ENCODE peak calls at places on chromosomes 7 and 10, in eight cellular contexts. One of them, this sample, is unnamed.

GRCh38 chr7:29878081-29878688 is 71.9 kb downstream of the WIPF3 start:
- DNase-seq in activated B cell treated with CpG ODN at 0.5 μM for 24 hours: no peak
- DNase-seq in cardiac muscle cell: peak
- DNase-seq in activated CD8-positive, alpha-beta T cell treated with anti-CD3 and anti-CD28 coated beads for 36 hours: peak
- DNase-seq in RWPE2: no peak
- DNase-seq in neural progenitor cell: no peak
- DNase-seq in heart right ventricle: no peak
- DNase-seq in spleen: no peak
- DNase-seq in this sample: no peak

GRCh38 chr10:30736685-30737232 is 107.2 kb upstream of the LYZL2 start:
- DNase-seq in activated B cell treated with CpG ODN at 0.5 μM for 24 hours: no peak
- DNase-seq in cardiac muscle cell: no peak
- DNase-seq in activated CD8-positive, alpha-beta T cell treated with anti-CD3 and anti-CD28 coated beads for 36 hours: peak
- DNase-seq in RWPE2: no peak
- DNase-seq in neural progenitor cell: no peak
- DNase-seq in heart right ventricle: no peak
- DNase-seq in spleen: no peak
- DNase-seq in this sample: no peak

GRCh38 chr10:91551856-91552255 is 81.0 kb downstream of the PPP1R3C start:
- DNase-seq in activated B cell treated with CpG ODN at 0.5 μM for 24 hours: no peak
- DNase-seq in cardiac muscle cell: peak
- DNase-seq in activated CD8-positive, alpha-beta T cell treated with anti-CD3 and anti-CD28 coated beads for 36 hours: peak
- DNase-seq in RWPE2: no peak
- DNase-seq in neural progenitor cell: peak
- DNase-seq in heart right ventricle: peak
- DNase-seq in spleen: no peak
- DNase-seq in this sample: no peak

GRCh38 chr10:34539533-34540315 is 275.4 kb downstream of the PARD3 start:
- DNase-seq in activated B cell treated with CpG ODN at 0.5 μM for 24 hours: no peak
- DNase-seq in cardiac muscle cell: no peak
- DNase-seq in activated CD8-positive, alpha-beta T cell treated with anti-CD3 and anti-CD28 coated beads for 36 hours: no peak
- DNase-seq in RWPE2: no peak
- DNase-seq in neural progenitor cell: no peak
- DNase-seq in heart right ventricle: peak
- DNase-seq in spleen: no peak
- DNase-seq in this sample: no peak

GRCh38 chr10:125514206-125515162 is 168.5 kb downstream of the TEX36 start:
- DNase-seq in activated B cell treated with CpG ODN at 0.5 μM for 24 hours: no peak
- DNase-seq in cardiac muscle cell: no peak
- DNase-seq in activated CD8-positive, alpha-beta T cell treated with anti-CD3 and anti-CD28 coated beads for 36 hours: no peak
- DNase-seq in RWPE2: no peak
- DNase-seq in neural progenitor cell: no peak
- DNase-seq in heart right ventricle: no peak
- DNase-seq in spleen: no peak
- DNase-seq in this sample: no peak

GRCh38 chr7:46603780-46604725 is 683.0 kb upstream of the IGFBP3 start:
- DNase-seq in activated B cell treated with CpG ODN at 0.5 μM for 24 hours: no peak
- DNase-seq in cardiac muscle cell: peak
- DNase-seq in activated CD8-positive, alpha-beta T cell treated with anti-CD3 and anti-CD28 coated beads for 36 hours: no peak
- DNase-seq in RWPE2: no peak
- DNase-seq in neural progenitor cell: no peak
- DNase-seq in heart right ventricle: peak
- DNase-seq in spleen: peak
- DNase-seq in this sample: no peak

GRCh38 chr7:4245866-4246470 is 436.1 kb upstream of the FOXK1 start:
- DNase-seq in activated B cell treated with CpG ODN at 0.5 μM for 24 hours: no peak
- DNase-seq in cardiac muscle cell: no peak
- DNase-seq in activated CD8-positive, alpha-beta T cell treated with anti-CD3 and anti-CD28 coated beads for 36 hours: no peak
- DNase-seq in RWPE2: no peak
- DNase-seq in neural progenitor cell: peak
- DNase-seq in heart right ventricle: no peak
- DNase-seq in spleen: peak
- DNase-seq in this sample: no peak

GRCh38 chr7:107966701-107967100 is 36.3 kb downstream of the LAMB1 start:
- DNase-seq in activated B cell treated with CpG ODN at 0.5 μM for 24 hours: no peak
- DNase-seq in cardiac muscle cell: peak
- DNase-seq in activated CD8-positive, alpha-beta T cell treated with anti-CD3 and anti-CD28 coated beads for 36 hours: no peak
- DNase-seq in RWPE2: no peak
- DNase-seq in neural progenitor cell: peak
- DNase-seq in heart right ventricle: peak
- DNase-seq in spleen: no peak
- DNase-seq in this sample: no peak

GRCh38 chr10:102393411-102394078 is 2.0 kb upstream of the NFKB2 start:
- DNase-seq in activated B cell treated with CpG ODN at 0.5 μM for 24 hours: no peak
- DNase-seq in cardiac muscle cell: no peak
- DNase-seq in activated CD8-positive, alpha-beta T cell treated with anti-CD3 and anti-CD28 coated beads for 36 hours: peak
- DNase-seq in RWPE2: no peak
- DNase-seq in neural progenitor cell: peak
- DNase-seq in heart right ventricle: no peak
- DNase-seq in spleen: peak
- DNase-seq in this sample: no peak

GRCh38 chr10:117175215-117175900 is 21.9 kb upstream of the KCNK18 start:
- DNase-seq in activated B cell treated with CpG ODN at 0.5 μM for 24 hours: peak
- DNase-seq in cardiac muscle cell: peak
- DNase-seq in activated CD8-positive, alpha-beta T cell treated with anti-CD3 and anti-CD28 coated beads for 36 hours: peak
- DNase-seq in RWPE2: peak
- DNase-seq in neural progenitor cell: no peak
- DNase-seq in heart right ventricle: no peak
- DNase-seq in spleen: peak
- DNase-seq in this sample: no peak

GRCh38 chr7:77697535-77697831 is 1.2 kb downstream of the RSBN1L start:
- DNase-seq in activated B cell treated with CpG ODN at 0.5 μM for 24 hours: no peak
- DNase-seq in cardiac muscle cell: no peak
- DNase-seq in activated CD8-positive, alpha-beta T cell treated with anti-CD3 and anti-CD28 coated beads for 36 hours: no peak
- DNase-seq in RWPE2: no peak
- DNase-seq in neural progenitor cell: no peak
- DNase-seq in heart right ventricle: peak
- DNase-seq in spleen: peak
- DNase-seq in this sample: no peak

GRCh38 chr10:126842836-126843235 is 62.4 kb upstream of the DOCK1 start:
- DNase-seq in activated B cell treated with CpG ODN at 0.5 μM for 24 hours: no peak
- DNase-seq in cardiac muscle cell: no peak
- DNase-seq in activated CD8-positive, alpha-beta T cell treated with anti-CD3 and anti-CD28 coated beads for 36 hours: no peak
- DNase-seq in RWPE2: no peak
- DNase-seq in neural progenitor cell: no peak
- DNase-seq in heart right ventricle: no peak
- DNase-seq in spleen: no peak
- DNase-seq in this sample: no peak

GRCh38 chr7:17741426-17741825 is 198.9 kb downstream of the SNX13 start:
- DNase-seq in activated B cell treated with CpG ODN at 0.5 μM for 24 hours: no peak
- DNase-seq in cardiac muscle cell: no peak
- DNase-seq in activated CD8-positive, alpha-beta T cell treated with anti-CD3 and anti-CD28 coated beads for 36 hours: no peak
- DNase-seq in RWPE2: no peak
- DNase-seq in neural progenitor cell: no peak
- DNase-seq in heart right ventricle: no peak
- DNase-seq in spleen: no peak
- DNase-seq in this sample: no peak

GRCh38 chr10:99560277-99561126 is 27.8 kb downstream of the NKX2-3 start:
- DNase-seq in activated B cell treated with CpG ODN at 0.5 μM for 24 hours: no peak
- DNase-seq in cardiac muscle cell: peak
- DNase-seq in activated CD8-positive, alpha-beta T cell treated with anti-CD3 and anti-CD28 coated beads for 36 hours: peak
- DNase-seq in RWPE2: no peak
- DNase-seq in neural progenitor cell: peak
- DNase-seq in heart right ventricle: peak
- DNase-seq in spleen: peak
- DNase-seq in this sample: no peak

GRCh38 chr10:85915245-85915846 is 451.2 kb downstream of the GRID1 start:
- DNase-seq in activated B cell treated with CpG ODN at 0.5 μM for 24 hours: no peak
- DNase-seq in cardiac muscle cell: no peak
- DNase-seq in activated CD8-positive, alpha-beta T cell treated with anti-CD3 and anti-CD28 coated beads for 36 hours: no peak
- DNase-seq in RWPE2: no peak
- DNase-seq in neural progenitor cell: no peak
- DNase-seq in heart right ventricle: no peak
- DNase-seq in spleen: no peak
- DNase-seq in this sample: no peak

GRCh38 chr7:30430300-30430699 is 48.3 kb downstream of the NOD1 start:
- DNase-seq in activated B cell treated with CpG ODN at 0.5 μM for 24 hours: no peak
- DNase-seq in cardiac muscle cell: peak
- DNase-seq in activated CD8-positive, alpha-beta T cell treated with anti-CD3 and anti-CD28 coated beads for 36 hours: no peak
- DNase-seq in RWPE2: no peak
- DNase-seq in neural progenitor cell: no peak
- DNase-seq in heart right ventricle: no peak
- DNase-seq in spleen: no peak
- DNase-seq in this sample: peak

GRCh38 chr10:27893320-27894014 is 105.4 kb downstream of the ODAD2 start:
- DNase-seq in activated B cell treated with CpG ODN at 0.5 μM for 24 hours: no peak
- DNase-seq in cardiac muscle cell: no peak
- DNase-seq in activated CD8-positive, alpha-beta T cell treated with anti-CD3 and anti-CD28 coated beads for 36 hours: no peak
- DNase-seq in RWPE2: no peak
- DNase-seq in neural progenitor cell: no peak
- DNase-seq in heart right ventricle: no peak
- DNase-seq in spleen: no peak
- DNase-seq in this sample: no peak

DNA sequence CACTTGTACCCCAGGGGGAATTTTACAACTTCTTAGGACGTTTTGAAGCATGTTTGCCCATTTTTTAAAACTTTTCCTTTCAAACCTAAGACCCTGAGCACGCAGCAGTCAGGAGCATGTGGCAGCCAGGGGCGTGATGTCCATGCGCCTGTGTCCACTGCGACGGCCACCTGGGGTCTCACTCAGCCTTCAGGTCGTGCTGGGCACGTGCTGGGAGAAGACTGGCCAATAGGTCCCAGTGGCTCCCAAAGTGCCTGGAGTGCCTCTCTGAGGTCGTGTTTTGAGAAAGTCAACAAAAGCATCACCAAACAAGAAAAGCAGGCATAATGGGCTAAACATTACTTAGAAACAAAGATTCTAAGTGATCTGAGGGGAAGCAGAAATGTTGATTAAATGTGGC is 14.8 kb downstream of the LRRC27 start:
- DNase-seq in activated B cell treated with CpG ODN at 0.5 μM for 24 hours: no peak
- DNase-seq in cardiac muscle cell: no peak
- DNase-seq in activated CD8-positive, alpha-beta T cell treated with anti-CD3 and anti-CD28 coated beads for 36 hours: no peak
- DNase-seq in RWPE2: no peak
- DNase-seq in neural progenitor cell: no peak
- DNase-seq in heart right ventricle: no peak
- DNase-seq in spleen: peak
- DNase-seq in this sample: no peak
- TF ChIP-seq CTCF in activated B cell treated with CpG ODN at 0.5 μM for 24 hours: no peak
- TF ChIP-seq CTCF in cardiac muscle cell: no peak
- TF ChIP-seq CTCF in activated CD8-positive, alpha-beta T cell treated with anti-CD3 and anti-CD28 coated beads for 36 hours: no peak
- TF ChIP-seq CTCF in RWPE2: no peak
- TF ChIP-seq CTCF in neural progenitor cell: no peak
- TF ChIP-seq CTCF in heart right ventricle: no peak
- TF ChIP-seq CTCF in spleen: no peak
- TF ChIP-seq CTCF in this sample: no peak

GRCh38 chr10:58896229-58896628 is 280.2 kb upstream of the PHYHIPL start:
- DNase-seq in activated B cell treated with CpG ODN at 0.5 μM for 24 hours: no peak
- DNase-seq in cardiac muscle cell: no peak
- DNase-seq in activated CD8-positive, alpha-beta T cell treated with anti-CD3 and anti-CD28 coated beads for 36 hours: no peak
- DNase-seq in RWPE2: no peak
- DNase-seq in neural progenitor cell: no peak
- DNase-seq in heart right ventricle: no peak
- DNase-seq in spleen: no peak
- DNase-seq in this sample: no peak

GRCh38 chr10:58897708-58898107 is 278.7 kb upstream of the PHYHIPL start:
- DNase-seq in activated B cell treated with CpG ODN at 0.5 μM for 24 hours: no peak
- DNase-seq in cardiac muscle cell: no peak
- DNase-seq in activated CD8-positive, alpha-beta T cell treated with anti-CD3 and anti-CD28 coated beads for 36 hours: no peak
- DNase-seq in RWPE2: no peak
- DNase-seq in neural progenitor cell: no peak
- DNase-seq in heart right ventricle: no peak
- DNase-seq in spleen: no peak
- DNase-seq in this sample: no peak

GRCh38 chr10:58898854-58899573 is 277.4 kb upstream of the PHYHIPL start:
- DNase-seq in activated B cell treated with CpG ODN at 0.5 μM for 24 hours: no peak
- DNase-seq in cardiac muscle cell: no peak
- DNase-seq in activated CD8-positive, alpha-beta T cell treated with anti-CD3 and anti-CD28 coated beads for 36 hours: no peak
- DNase-seq in RWPE2: no peak
- DNase-seq in neural progenitor cell: no peak
- DNase-seq in heart right ventricle: no peak
- DNase-seq in spleen: no peak
- DNase-seq in this sample: no peak

GRCh38 chr10:58892039-58892665 is 284.3 kb upstream of the PHYHIPL start:
- DNase-seq in activated B cell treated with CpG ODN at 0.5 μM for 24 hours: no peak
- DNase-seq in cardiac muscle cell: no peak
- DNase-seq in activated CD8-positive, alpha-beta T cell treated with anti-CD3 and anti-CD28 coated beads for 36 hours: no peak
- DNase-seq in RWPE2: no peak
- DNase-seq in neural progenitor cell: no peak
- DNase-seq in heart right ventricle: peak
- DNase-seq in spleen: no peak
- DNase-seq in this sample: no peak

GRCh38 chr10:58894929-58895328 is 281.5 kb upstream of the PHYHIPL start:
- DNase-seq in activated B cell treated with CpG ODN at 0.5 μM for 24 hours: no peak
- DNase-seq in cardiac muscle cell: peak
- DNase-seq in activated CD8-positive, alpha-beta T cell treated with anti-CD3 and anti-CD28 coated beads for 36 hours: no peak
- DNase-seq in RWPE2: no peak
- DNase-seq in neural progenitor cell: no peak
- DNase-seq in heart right ventricle: peak
- DNase-seq in spleen: no peak
- DNase-seq in this sample: no peak
- TF ChIP-seq CTCF in activated B cell treated with CpG ODN at 0.5 μM for 24 hours: no peak
- TF ChIP-seq CTCF in cardiac muscle cell: peak
- TF ChIP-seq CTCF in activated CD8-positive, alpha-beta T cell treated with anti-CD3 and anti-CD28 coated beads for 36 hours: no peak
- TF ChIP-seq CTCF in RWPE2: no peak
- TF ChIP-seq CTCF in neural progenitor cell: peak
- TF ChIP-seq CTCF in heart right ventricle: peak
- TF ChIP-seq CTCF in spleen: no peak
- TF ChIP-seq CTCF in this sample: no peak

DNA sequence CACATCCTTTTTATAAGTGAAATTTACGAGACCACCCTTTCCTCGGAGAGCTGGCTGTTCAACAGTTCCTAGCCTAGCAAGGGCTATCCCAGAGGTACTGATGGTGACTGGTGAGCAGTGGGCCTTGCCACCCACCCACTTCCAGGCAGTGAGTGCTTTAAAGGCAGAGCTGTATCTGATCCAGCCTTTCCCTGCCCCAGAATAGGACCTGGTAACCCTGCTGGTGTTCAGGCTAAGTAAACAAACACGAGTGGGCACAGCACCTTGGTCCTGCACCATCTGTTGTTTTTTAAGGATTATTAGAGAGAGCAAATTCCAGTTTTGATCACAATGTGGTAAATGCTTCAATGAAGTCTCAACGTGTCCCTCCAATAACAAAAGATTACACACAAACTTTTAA is 75.7 kb downstream of the COBL start:
- DNase-seq in activated B cell treated with CpG ODN at 0.5 μM for 24 hours: no peak
- DNase-seq in cardiac muscle cell: no peak
- DNase-seq in activated CD8-positive, alpha-beta T cell treated with anti-CD3 and anti-CD28 coated beads for 36 hours: no peak
- DNase-seq in RWPE2: no peak
- DNase-seq in neural progenitor cell: no peak
- DNase-seq in heart right ventricle: no peak
- DNase-seq in spleen: no peak
- DNase-seq in this sample: no peak
- TF ChIP-seq CTCF in activated B cell treated with CpG ODN at 0.5 μM for 24 hours: no peak
- TF ChIP-seq CTCF in cardiac muscle cell: no peak
- TF ChIP-seq CTCF in activated CD8-positive, alpha-beta T cell treated with anti-CD3 and anti-CD28 coated beads for 36 hours: no peak
- TF ChIP-seq CTCF in RWPE2: no peak
- TF ChIP-seq CTCF in neural progenitor cell: no peak
- TF ChIP-seq CTCF in heart right ventricle: no peak
- TF ChIP-seq CTCF in spleen: no peak
- TF ChIP-seq CTCF in this sample: no peak

DNA sequence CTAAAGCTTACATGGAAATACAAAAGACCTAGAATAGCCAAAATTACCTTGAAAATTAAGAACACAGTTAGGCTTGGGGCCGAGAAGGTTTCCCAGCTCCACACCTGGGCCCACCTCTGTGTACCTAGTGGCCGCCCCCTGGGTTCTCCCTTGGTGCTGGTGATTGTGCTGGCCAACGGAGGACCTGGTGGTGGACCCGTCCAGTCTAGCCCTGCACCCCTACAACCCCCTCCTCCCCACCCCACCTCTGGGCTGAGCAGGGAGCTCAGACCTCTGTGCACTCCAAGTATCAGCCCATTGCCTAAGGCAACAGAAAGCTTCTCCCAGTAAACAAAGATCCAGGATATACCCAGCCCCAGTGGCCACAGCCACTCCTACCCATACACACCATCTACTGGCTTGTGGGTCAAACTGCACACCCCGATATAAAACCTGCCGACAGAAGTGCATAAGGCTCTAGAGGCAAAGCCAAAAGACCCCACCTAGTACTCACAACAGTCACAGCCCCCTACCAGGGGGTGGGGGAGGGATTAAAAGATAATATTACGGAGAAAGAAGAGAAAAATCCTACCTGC is 105.0 kb upstream of the DIP2C start:
- DNase-seq in activated B cell treated with CpG ODN at 0.5 μM for 24 hours: no peak
- DNase-seq in cardiac muscle cell: no peak
- DNase-seq in activated CD8-positive, alpha-beta T cell treated with anti-CD3 and anti-CD28 coated beads for 36 hours: no peak
- DNase-seq in RWPE2: no peak
- DNase-seq in neural progenitor cell: peak
- DNase-seq in heart right ventricle: no peak
- DNase-seq in spleen: no peak
- DNase-seq in this sample: peak
- TF ChIP-seq CTCF in activated B cell treated with CpG ODN at 0.5 μM for 24 hours: no peak
- TF ChIP-seq CTCF in cardiac muscle cell: peak
- TF ChIP-seq CTCF in activated CD8-positive, alpha-beta T cell treated with anti-CD3 and anti-CD28 coated beads for 36 hours: no peak
- TF ChIP-seq CTCF in RWPE2: no peak
- TF ChIP-seq CTCF in neural progenitor cell: peak
- TF ChIP-seq CTCF in heart right ventricle: peak
- TF ChIP-seq CTCF in spleen: no peak
- TF ChIP-seq CTCF in this sample: no peak

This sample was measured in CD14-positive monocyte.